ENCODE peak calls at places on chromosome 1, in five cellular contexts. One of them, this sample, is unnamed.

GRCh38 chr1:203126151-203126865 is 1.2 kb upstream of the ADORA1 start:
- DNase-seq in CD8-positive, alpha-beta memory T cell: no peak
- DNase-seq in psoas muscle: no peak
- DNase-seq in NCI-H774: no peak
- DNase-seq in tibial artery: no peak
- DNase-seq in this sample: no peak

GRCh38 chr1:235351441-235351840 is 15.8 kb upstream of the TBCE start:
- DNase-seq in CD8-positive, alpha-beta memory T cell: no peak
- DNase-seq in psoas muscle: no peak
- DNase-seq in NCI-H774: no peak
- DNase-seq in tibial artery: no peak
- DNase-seq in this sample: no peak

GRCh38 chr1:22496536-22497160 is 45.0 kb downstream of the ZBTB40 start:
- DNase-seq in CD8-positive, alpha-beta memory T cell: no peak
- DNase-seq in psoas muscle: no peak
- DNase-seq in NCI-H774: no peak
- DNase-seq in tibial artery: no peak
- DNase-seq in this sample: no peak

GRCh38 chr1:15261155-15262002 is 14.4 kb downstream of the FHAD1 start:
- DNase-seq in CD8-positive, alpha-beta memory T cell: no peak
- DNase-seq in psoas muscle: peak; percentile 55
- DNase-seq in NCI-H774: no peak
- DNase-seq in tibial artery: peak; percentile 57
- DNase-seq in this sample: no peak

GRCh38 chr1:7954683-7955082 is 6.8 kb upstream of the PARK7 start:
- DNase-seq in CD8-positive, alpha-beta memory T cell: no peak
- DNase-seq in psoas muscle: no peak
- DNase-seq in NCI-H774: no peak
- DNase-seq in tibial artery: no peak
- DNase-seq in this sample: no peak

GRCh38 chr1:167764458-167765330 is 42.9 kb downstream of the MPZL1 start:
- DNase-seq in CD8-positive, alpha-beta memory T cell: no peak
- DNase-seq in psoas muscle: no peak
- DNase-seq in NCI-H774: no peak
- DNase-seq in tibial artery: no peak
- DNase-seq in this sample: no peak

GRCh38 chr1:184035719-184036516 is 1.6 kb downstream of the COLGALT2 start:
- DNase-seq in CD8-positive, alpha-beta memory T cell: no peak
- DNase-seq in psoas muscle: peak; percentile 64
- DNase-seq in NCI-H774: no peak
- DNase-seq in tibial artery: peak; percentile 33
- DNase-seq in this sample: no peak

GRCh38 chr1:217079579-217079978 is 356.4 kb upstream of the ESRRG start:
- DNase-seq in CD8-positive, alpha-beta memory T cell: no peak
- DNase-seq in psoas muscle: no peak
- DNase-seq in NCI-H774: no peak
- DNase-seq in tibial artery: no peak
- DNase-seq in this sample: no peak

GRCh38 chr1:32933742-32934322 is 30.8 kb downstream of the RNF19B start:
- DNase-seq in CD8-positive, alpha-beta memory T cell: no peak
- DNase-seq in psoas muscle: no peak
- DNase-seq in NCI-H774: no peak
- DNase-seq in tibial artery: no peak
- DNase-seq in this sample: no peak

GRCh38 chr1:225654688-225655508 is 2.0 kb upstream of the ENAH start:
- DNase-seq in CD8-positive, alpha-beta memory T cell: no peak
- DNase-seq in psoas muscle: no peak
- DNase-seq in NCI-H774: no peak
- DNase-seq in tibial artery: no peak
- DNase-seq in this sample: no peak

GRCh38 chr1:56551691-56552090 is 27.7 kb downstream of the PLPP3 start:
- DNase-seq in CD8-positive, alpha-beta memory T cell: no peak
- DNase-seq in psoas muscle: no peak
- DNase-seq in NCI-H774: no peak
- DNase-seq in tibial artery: no peak
- DNase-seq in this sample: no peak